ENCODE peak calls at places on chromosomes 5 and 9, in eight cellular contexts. P is neural progenitor cell; C is T1000; S is activated effector memory CD4-positive, alpha-beta T cell treated with Interleukin-2 at 50 U/mL for 16 hours; U is GM23248; G is activated CD4-positive, CD25-positive, alpha-beta regulatory T cell treated with anti-CD3 and anti-CD28 coated beads, Interleukin-2, amount 50 U/mL, for 16 hours; F is activated gamma-delta T cell treated with anti-CD3 and anti-CD28 coated beads, Interleukin-2, amount 50 U/mL, for 16 hours; M is stimulated activated CD4-positive, alpha-beta T cell treated with anti-CD3 and anti-CD28 coated beads, Interleukin-1b, Interleukin-23, amount 100 ng/mL, for 24 hours. Y is an unnamed sample.

GRCh38 chr5:157063776-157064430 is 5.0 kb upstream of the HAVCR1 start:
- DNase-seq in S (no peak), G (no peak), U (no peak), F (no peak), P (no peak), M (no peak), C (no peak), Y (no peak)

GRCh38 chr5:134070648-134070978 is 43.9 kb upstream of the TCF7 start:
- DNase-seq in G (no peak), P (no peak), S (no peak), C (no peak), U (peak), M (no peak), F (no peak), Y (no peak)

GRCh38 chr5:143527808-143528207 is 124.3 kb upstream of the NR3C1 start:
- DNase-seq in P (no peak), C (no peak), U (peak), G (no peak), S (no peak), F (no peak), M (no peak), Y (peak)

GRCh38 chr5:15807248-15807647 is 307.3 kb downstream of the FBXL7 start:
- DNase-seq in F (no peak), M (no peak), U (peak), C (no peak), G (no peak), S (no peak), P (no peak), Y (no peak)

GRCh38 chr9:127347831-127348699 is 48.9 kb upstream of the SLC2A8 start:
- DNase-seq in U (peak), S (no peak), F (no peak), G (no peak), P (no peak), C (no peak), M (no peak), Y (peak)

GRCh38 chr9:129885018-129885669 is 49.9 kb downstream of the USP20 start:
- DNase-seq in M (no peak), P (peak), F (no peak), S (peak), G (no peak), U (peak), C (no peak), Y (no peak)

GRCh38 chr9:133948138-133948537 is 44.0 kb downstream of the VAV2 start:
- DNase-seq in S (no peak), G (no peak), F (no peak), U (no peak), P (no peak), C (no peak), M (no peak), Y (peak)

GRCh38 chr5:77774981-77775772 is 962 bp downstream of the TBCA start:
- DNase-seq in U (peak), F (no peak), C (no peak), P (no peak), S (no peak), G (no peak), M (peak), Y (no peak)

GRCh38 chr5:172800088-172800551 is 29.1 kb upstream of the DUSP1 start:
- DNase-seq in U (peak), S (no peak), P (no peak), F (no peak), G (no peak), C (peak), M (no peak), Y (peak)

GRCh38 chr9:87071473-87071872 is 124.2 kb upstream of the GAS1 start:
- DNase-seq in F (no peak), C (no peak), S (no peak), U (no peak), G (no peak), P (no peak), M (no peak), Y (no peak)